ENCODE peak calls at places on chromosomes 1 and 21, in four cellular contexts. F is SK-N-SH, K is K562, X is HepG2. E is an unnamed sample.

GRCh38 chr21:39441502-39442475 is 3.8 kb downstream of the LCA5L start:
- DNase-seq in K (peak; percentile 83), X (peak; percentile 45), F (peak; percentile 59), E (peak; percentile 45)

GRCh38 chr21:41972511-41973205 is 18.8 kb upstream of the C2CD2 start:
- DNase-seq in X (no peak), F (no peak), K (no peak), E (no peak)

GRCh38 chr1:966135-966602 is at the start of gene PLEKHN1:
- DNase-seq in F (no peak), K (peak; percentile 63), X (peak; percentile 30), E (no peak)

GRCh38 chr21:42082501-42083360 is 11.6 kb downstream of the UMODL1 start:
- DNase-seq in X (no peak), F (no peak), K (no peak), E (no peak)

GRCh38 chr1:38193040-38193439 is 146.4 kb upstream of the POU3F1 start:
- DNase-seq in K (no peak), F (no peak), X (no peak), E (no peak)

GRCh38 chr21:34808569-34809204 is 139.9 kb downstream of the CLIC6 start:
- DNase-seq in K (no peak), F (no peak), X (no peak), E (no peak)

GRCh38 chr1:172203135-172203823 is 217.2 kb upstream of the C1orf105 start:
- DNase-seq in K (no peak), F (no peak), X (no peak), E (no peak)

GRCh38 chr1:91541918-91542533 is 41.4 kb downstream of the CDC7 start:
- DNase-seq in K (no peak), F (no peak), X (no peak), E (no peak)

GRCh38 chr1:201758508-201759050 is 70.4 kb upstream of the IPO9 start:
- DNase-seq in K (no peak), X (no peak), F (no peak), E (no peak)

DNA sequence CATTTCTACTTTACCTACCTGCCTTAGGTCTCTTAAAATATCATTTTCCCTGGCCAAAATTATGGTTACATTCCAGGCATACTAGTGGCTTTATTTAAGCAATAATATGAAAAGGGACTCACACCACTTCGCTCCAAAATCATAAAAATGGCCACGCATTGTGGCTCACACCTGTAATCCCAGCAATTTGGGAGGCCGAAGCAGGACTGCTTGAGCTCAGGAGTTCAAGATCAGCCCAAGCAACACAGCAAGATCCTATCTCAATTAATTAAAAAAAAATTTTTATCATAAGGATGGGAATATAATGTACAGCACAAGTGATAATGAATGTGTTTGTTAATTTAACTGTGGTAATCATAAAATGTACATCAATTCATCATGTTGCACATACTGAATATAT is 65.4 kb downstream of the ARID4B start:
- DNase-seq in K (no peak), X (no peak), F (no peak), E (no peak)
- H3K4me1 ChIP-seq in K (no peaks in the 10 kb centered on the region), X (peaks cover 10% of the 10 kb centered on the region), F (no peaks in the 10 kb centered on the region), E (no peaks in the 10 kb centered on the region)

GRCh38 chr1:52296345-52296744 is 69.7 kb downstream of the CC2D1B start:
- DNase-seq in K (peak; percentile 66), F (peak; percentile 60), X (peak; percentile 66), E (peak; percentile 31)
- TF ChIP-seq ELF1 in K (no peak), F (no peak), X (no peak), E (no peak)

DNA sequence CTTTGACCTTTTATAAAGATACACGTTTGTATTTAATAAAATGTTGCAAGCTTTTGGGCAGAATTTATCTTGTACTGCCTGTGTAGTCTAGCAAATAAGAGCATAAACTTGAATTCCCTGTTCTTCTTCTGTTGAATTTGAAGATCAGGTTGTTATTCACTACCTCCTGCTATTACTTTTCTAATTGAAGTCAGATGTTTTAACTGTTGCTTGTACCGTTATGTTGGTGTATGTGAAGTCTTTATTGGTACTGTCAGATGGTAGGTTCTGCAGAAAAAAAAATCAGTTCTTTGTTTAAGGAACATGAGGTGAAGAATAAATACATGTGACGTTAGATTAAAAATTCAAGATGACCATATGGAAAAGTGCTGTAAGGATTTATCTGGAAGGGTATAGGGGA is 69.1 kb downstream of the DYRK1A start:
- DNase-seq in K (no peak), F (no peak), X (no peak), E (no peak)
- H3K4me1 ChIP-seq in K (peaks cover 15% of the 10 kb centered on the region), F (peaks cover 7% of the 10 kb centered on the region), X (peaks cover 33% of the 10 kb centered on the region), E (no peaks in the 10 kb centered on the region)

DNA sequence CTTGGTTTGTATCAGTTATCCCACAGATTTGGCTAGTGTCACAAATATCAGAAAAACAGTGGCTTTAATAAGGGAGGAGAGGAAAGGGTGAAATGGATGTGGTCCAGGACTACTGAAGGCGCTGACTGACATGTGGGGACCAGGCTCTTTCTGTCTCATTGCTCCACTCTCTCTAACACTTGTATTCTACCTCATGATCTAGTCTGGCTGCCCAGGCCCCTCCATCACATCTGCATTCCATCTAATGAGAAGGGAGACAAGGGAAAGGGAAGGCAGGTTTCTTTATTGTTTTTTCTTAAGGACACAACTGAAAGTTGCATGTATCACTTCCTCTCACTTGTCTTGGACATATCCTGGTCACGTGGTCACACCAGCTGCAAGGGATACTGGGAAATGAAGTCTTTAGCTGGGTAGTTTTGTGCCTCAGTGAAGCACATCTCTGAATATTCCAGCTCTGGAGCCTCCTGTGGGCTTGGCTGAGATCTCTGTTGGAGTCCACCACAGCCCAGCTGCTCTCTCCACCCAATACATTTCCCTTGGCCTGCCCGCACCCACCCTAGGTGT is 42.0 kb upstream of the PADI2 start:
- DNase-seq in K (peak; percentile 41), F (no peak), X (no peak), E (no peak)
- TF ChIP-seq ELF1 in K (no peak), F (no peak), X (no peak), E (no peak)

DNA sequence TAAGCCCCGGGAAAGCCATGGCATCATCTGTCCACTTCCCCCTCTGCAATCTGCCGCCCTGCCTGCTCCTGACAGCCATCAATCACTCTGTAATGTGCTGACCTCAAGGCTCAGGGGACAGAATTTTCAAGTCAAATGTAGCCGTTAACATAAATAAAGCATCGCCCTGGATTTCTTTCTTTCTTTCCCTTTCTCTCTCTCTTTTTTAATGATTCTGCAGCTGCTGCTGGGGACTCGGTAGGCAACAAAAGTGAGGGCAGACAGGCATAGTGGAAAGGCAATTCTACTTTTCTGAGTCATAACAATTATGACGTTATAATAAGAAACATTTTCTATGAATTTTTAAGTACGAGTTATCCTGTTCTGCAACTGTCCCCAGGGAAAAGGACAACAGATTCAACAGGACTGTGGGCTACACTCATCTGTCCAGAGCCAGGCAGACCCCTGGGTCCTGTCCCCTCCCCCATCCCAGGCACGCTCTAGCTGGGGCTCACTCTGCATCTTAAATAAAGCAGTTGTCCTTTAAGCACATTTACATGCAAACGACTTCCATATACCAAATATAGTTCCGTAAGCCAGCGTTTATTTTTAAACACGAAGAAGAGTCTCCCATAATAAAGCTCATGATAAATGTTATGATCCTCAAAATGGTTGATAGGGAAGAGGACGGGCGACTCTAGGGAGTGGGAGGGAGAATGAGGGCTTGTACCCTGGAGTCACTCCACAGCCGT is 78.6 kb downstream of the SSBP3 start:
- DNase-seq in X (no peak), F (peak; percentile 64), K (peak; percentile 46), E (no peak)
- H3K4me1 ChIP-seq in X (peaks cover 47% of the 10 kb centered on the region), F (peaks cover 48% of the 10 kb centered on the region), K (peaks cover 14% of the 10 kb centered on the region), E (no peaks in the 10 kb centered on the region)

GRCh38 chr1:34774967-34775366 is 6.0 kb upstream of the GJB3 start:
- DNase-seq in F (no peak), K (no peak), X (no peak), E (no peak)

GRCh38 chr1:34779005-34779404 is 2.0 kb upstream of the GJB3 start:
- DNase-seq in K (no peak), F (no peak), X (no peak), E (no peak)

GRCh38 chr1:34777519-34778321 is 3.3 kb upstream of the GJB3 start:
- DNase-seq in F (no peak), K (no peak), X (no peak), E (no peak)

GRCh38 chr1:34778381-34778780 is 2.6 kb upstream of the GJB3 start:
- DNase-seq in F (no peak), K (no peak), X (no peak), E (no peak)

DNA sequence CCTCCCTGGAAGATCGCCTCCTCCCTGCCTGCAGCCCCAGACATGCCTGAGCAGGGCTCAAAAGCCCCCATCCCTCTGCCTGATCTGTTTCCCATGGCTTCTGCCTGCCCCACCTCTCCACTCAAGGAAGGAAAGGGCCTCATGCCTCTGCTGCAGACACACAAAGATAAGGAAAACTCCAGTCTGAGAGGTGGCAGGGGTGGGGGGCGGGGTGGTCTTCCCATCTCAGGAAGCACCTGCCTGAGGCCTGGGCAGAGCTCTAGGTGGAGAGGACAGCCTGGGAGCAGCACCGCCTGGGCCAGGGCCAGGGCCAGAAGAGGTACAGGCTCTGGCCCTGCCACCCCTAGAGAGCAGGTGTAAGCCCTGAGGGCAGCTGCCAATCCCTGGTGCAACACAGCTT is 4.1 kb upstream of the GJB3 start:
- DNase-seq in X (no peak), F (no peak), K (no peak), E (no peak)
- TF ChIP-seq ELF1 in X (no peak), F (no peak), K (no peak), E (no peak)

DNA sequence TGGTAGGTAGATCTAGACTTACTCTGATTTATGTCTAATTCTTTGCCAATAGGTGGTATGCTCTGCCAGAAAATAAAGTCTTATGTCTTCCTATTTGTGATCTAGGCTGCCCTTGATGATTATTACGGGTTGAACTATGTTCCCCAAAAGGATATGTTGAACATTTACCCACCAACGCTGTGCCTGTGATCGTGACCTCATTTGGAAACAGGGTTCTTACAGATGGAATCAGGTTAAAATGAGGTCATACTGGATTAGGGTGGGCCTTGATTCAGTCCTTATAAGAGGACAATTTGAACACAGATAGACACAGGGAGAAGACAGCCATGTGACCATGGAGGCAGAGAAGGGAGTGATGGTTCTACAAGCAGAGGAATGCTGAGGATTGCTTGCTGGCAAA is 95.1 kb upstream of the BCAR3 start:
- DNase-seq in X (no peak), F (no peak), K (no peak), E (no peak)
- H3K4me1 ChIP-seq in X (peaks cover 30% of the 10 kb centered on the region), F (peaks cover 26% of the 10 kb centered on the region), K (no peaks in the 10 kb centered on the region), E (peaks cover 87% of the 10 kb centered on the region)

GRCh38 chr1:113297749-113298148 is 92.6 kb upstream of the MAGI3 start:
- DNase-seq in F (no peak), X (no peak), K (no peak), E (no peak)

GRCh38 chr1:113307771-113308451 is 82.4 kb upstream of the MAGI3 start:
- DNase-seq in K (no peak), X (peak; percentile 41), F (no peak), E (peak; percentile 16)

DNA sequence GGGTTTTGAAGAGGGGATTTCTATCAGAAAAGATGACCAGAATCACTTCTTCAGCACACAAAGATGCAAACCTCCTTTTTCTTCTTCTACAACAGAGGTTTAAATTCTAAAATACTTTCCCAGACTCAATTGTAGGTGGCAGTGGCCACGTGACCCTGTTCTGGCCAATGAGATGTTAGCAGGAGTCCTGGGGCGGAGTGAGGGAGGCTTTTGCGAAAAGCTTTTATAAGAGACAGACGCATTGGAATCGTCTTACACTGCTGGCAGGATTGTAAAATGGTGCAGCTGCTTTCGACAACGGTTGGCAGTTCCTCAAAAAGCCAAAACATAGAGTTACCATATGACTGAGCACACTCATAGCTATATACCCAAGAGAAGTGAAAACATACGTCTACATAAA is 87.1 kb upstream of the MAGI3 start:
- DNase-seq in F (no peak), K (no peak), X (no peak), E (no peak)
- TF ChIP-seq ELF1 in F (no peak), K (no peak), X (no peak), E (no peak)

E was measured in HCT116.